ENCODE peak calls at places on chromosomes 4 and X, in ten cellular contexts. L is pulmonary artery endothelial cell; V is upper lobe of right lung; K is SJCRH30; P is germinal center; Z is stimulated activated CD4-positive, alpha-beta T cell treated with anti-CD3 and anti-CD28 coated beads, Interleukin-4, amount 100 ng/mL, for 4 hours; I is HL-60; D is lower leg skin; N is activated T-helper 9 cell treated with anti-CD3 and anti-CD28 coated beads, Interleukin-2, amount 50 U/mL, for 16 hours; C is endodermal cell. X is an unnamed sample.

GRCh38 chrX:15761564-15762191 is 23.6 kb downstream of the CA5B start:
- DNase-seq in L (no peak), V (no peak), K (peak), P (peak), Z (peak), I (peak), D (no peak), N (peak), C (peak), X (peak)

GRCh38 chr4:158895797-158896442 is 127.1 kb downstream of the FNIP2 start:
- DNase-seq in L (peak), V (no peak), K (no peak), P (no peak), Z (no peak), I (no peak), D (no peak), N (no peak), C (peak), X (peak)

GRCh38 chrX:12488781-12489180 is 302.4 kb upstream of the PRPS2 start:
- DNase-seq in L (no peak), V (no peak), K (no peak), P (no peak), Z (no peak), I (no peak), D (no peak), N (no peak), C (no peak), X (peak)

GRCh38 chrX:614136-614535 is 16.5 kb upstream of the SHOX start:
- DNase-seq in L (no peak), V (no peak), K (no peak), P (no peak), Z (no peak), I (no peak), D (peak), N (no peak), C (peak), X (no peak)

GRCh38 chrX:110915579-110915978 is 120.0 kb upstream of the CHRDL1 start:
- DNase-seq in L (no peak), V (no peak), K (peak), P (no peak), Z (no peak), I (no peak), D (no peak), N (no peak), C (no peak), X (no peak)

GRCh38 chr4:20859097-20859781 is 159.0 kb downstream of the PACRGL start:
- DNase-seq in L (no peak), V (no peak), K (no peak), P (no peak), Z (no peak), I (no peak), D (no peak), N (no peak), C (no peak), X (no peak)

GRCh38 chrX:44874481-44875184 is 1.6 kb downstream of the KDM6A start:
- DNase-seq in L (no peak), V (no peak), K (peak), P (peak), Z (peak), I (peak), D (no peak), N (peak), C (peak), X (peak)

GRCh38 chrX:37757082-37757481 is 22.8 kb upstream of the CYBB start:
- DNase-seq in L (no peak), V (no peak), K (no peak), P (no peak), Z (no peak), I (no peak), D (no peak), N (no peak), C (no peak), X (no peak)

X was measured in lung microvascular endothelial cell.